ENCODE peak calls at places on chromosomes 3 and 15, in four cellular contexts. Z is HepG2, U is K562, F is GM12878. E is an unnamed sample.

GRCh38 chr3:107753494-107753893 is 230.7 kb downstream of the BBX start:
- DNase-seq in Z (peak), U (no peak), F (no peak), E (peak)

GRCh38 chr3:13012228-13012691 is 61.0 kb downstream of the IQSEC1 start:
- DNase-seq in Z (no peak), U (no peak), F (peak), E (no peak)

GRCh38 chr15:99211926-99212325 is 37.5 kb downstream of the TTC23 start:
- DNase-seq in Z (no peak), U (no peak), F (no peak), E (no peak)

GRCh38 chr3:100915706-100916105 is 77.5 kb downstream of the ABI3BP start:
- DNase-seq in Z (no peak), U (no peak), F (no peak), E (no peak)

GRCh38 chr3:53287413-53287734 is 31.6 kb upstream of the TKT start:
- DNase-seq in Z (no peak), U (no peak), F (no peak), E (no peak)

GRCh38 chr15:39474657-39475056 is 106.2 kb upstream of the THBS1 start:
- DNase-seq in Z (no peak), U (no peak), F (no peak), E (no peak)

GRCh38 chr3:138938056-138938876 is 8.7 kb downstream of the FOXL2 start:
- DNase-seq in Z (no peak), U (no peak), F (no peak), E (no peak)

GRCh38 chr3:10555263-10555662 is 49.9 kb upstream of the ATP2B2 start:
- DNase-seq in Z (no peak), U (no peak), F (no peak), E (no peak)

GRCh38 chr15:60899322-60899966 is 329.7 kb downstream of the RORA start:
- DNase-seq in Z (peak), U (no peak), F (peak), E (no peak)

GRCh38 chr15:61084944-61085367 is 144.1 kb downstream of the RORA start:
- DNase-seq in Z (no peak), U (no peak), F (no peak), E (peak)

GRCh38 chr3:81218023-81218422 is 543.4 kb downstream of the GBE1 start:
- DNase-seq in Z (peak), U (no peak), F (no peak), E (peak)

GRCh38 chr3:178971614-178972013 is 100.0 kb downstream of the ZMAT3 start:
- DNase-seq in Z (no peak), U (no peak), F (no peak), E (no peak)

GRCh38 chr3:154952538-154952937 is 127.6 kb upstream of the MME start:
- DNase-seq in Z (no peak), U (no peak), F (no peak), E (no peak)

GRCh38 chr3:111621535-111621934 is 26.4 kb upstream of the ZBED2 start:
- DNase-seq in Z (peak), U (peak), F (no peak), E (peak)

GRCh38 chr3:16072420-16073110 is 101.9 kb upstream of the GALNT15 start:
- DNase-seq in Z (no peak), U (no peak), F (no peak), E (no peak)

GRCh38 chr3:170643831-170644230 is 58.0 kb upstream of the SLC7A14 start:
- DNase-seq in Z (no peak), U (no peak), F (no peak), E (no peak)

GRCh38 chr3:11820540-11821041 is 26.1 kb downstream of the TAMM41 start:
- DNase-seq in Z (no peak), U (no peak), F (no peak), E (peak)

GRCh38 chr15:69662668-69663000 is 210.0 kb downstream of the RPLP1 start:
- DNase-seq in Z (no peak), U (no peak), F (no peak), E (no peak)

GRCh38 chr3:126135398-126136076 is 44.8 kb downstream of the ALDH1L1 start:
- DNase-seq in Z (no peak), U (no peak), F (no peak), E (no peak)

GRCh38 chr3:9826815-9827574 is 16.8 kb downstream of the RPUSD3 start:
- DNase-seq in Z (peak), U (peak), F (no peak), E (peak)

GRCh38 chr15:34122771-34123183 is 20.9 kb downstream of the PGBD4 start:
- DNase-seq in Z (peak), U (no peak), F (peak), E (no peak)

GRCh38 chr15:93968773-93969172 is 262.6 kb upstream of the MCTP2 start:
- DNase-seq in Z (no peak), U (no peak), F (no peak), E (no peak)
- TF ChIP-seq TARDBP in Z (no peak), U (no peak), F (no peak), E (no peak)

DNA sequence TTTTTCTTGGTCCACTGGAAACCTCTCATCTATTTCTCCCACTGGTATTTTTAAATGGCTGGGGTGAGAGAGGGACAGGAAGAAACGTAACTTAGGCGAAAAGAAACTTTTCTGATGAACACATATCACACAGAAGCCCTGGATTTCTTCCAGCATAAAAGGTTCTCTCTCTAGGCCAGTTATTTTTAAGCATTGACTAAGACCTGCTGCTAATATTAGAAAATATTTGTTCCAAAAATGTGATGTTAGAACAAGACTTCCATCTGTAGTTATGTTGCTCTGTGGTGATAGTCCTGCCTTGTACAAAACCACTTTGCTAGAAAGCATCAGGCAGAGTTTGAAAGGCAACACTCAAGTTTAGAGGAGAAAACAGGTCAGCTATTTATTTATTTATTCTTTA is 537.7 kb downstream of the MCTP2 start:
- DNase-seq in Z (no peak), U (no peak), F (no peak), E (no peak)
- TF ChIP-seq FOXM1 in Z (no peak), U (no peak), F (no peak), E (no peak)

DNA sequence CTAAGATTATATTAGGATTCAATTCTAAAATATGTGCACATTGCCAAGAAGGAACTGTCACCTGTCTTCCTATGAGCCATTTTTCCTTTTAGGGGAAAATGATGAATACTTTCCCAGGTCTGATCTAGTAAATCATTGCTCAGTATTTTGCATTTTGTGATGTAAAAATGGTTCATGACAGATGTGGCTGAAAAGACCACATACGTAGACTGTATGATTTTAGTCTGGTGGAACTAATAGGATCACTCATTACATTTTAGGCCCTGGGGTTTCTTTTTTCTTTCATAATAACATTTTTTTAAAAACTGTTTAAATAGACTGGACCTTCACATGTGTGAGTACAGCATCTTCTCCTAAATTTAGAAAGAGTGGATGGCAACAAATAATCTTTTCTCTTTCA is 201.7 kb upstream of the MLF1 start:
- DNase-seq in Z (no peak), U (no peak), F (no peak), E (no peak)
- TF ChIP-seq TARDBP in Z (no peak), U (no peak), F (no peak), E (no peak)

GRCh38 chr3:45180051-45180450 is 33.9 kb upstream of the CDCP1 start:
- DNase-seq in Z (no peak), U (no peak), F (no peak), E (no peak)
- TF ChIP-seq FOXM1 in Z (no peak), U (no peak), F (no peak), E (no peak)